ENCODE peak calls at places on chromosomes 2 and 18, in six cellular contexts. One of them, this sample, is unnamed.

GRCh38 chr2:116585654-116586053 is 1228.8 kb upstream of the DDX18 start:
- DNase-seq in GM12865: no peak
- DNase-seq in H54: no peak
- DNase-seq in stimulated activated naive CD8-positive, alpha-beta T cell treated with anti-CD3 and anti-CD28 coated beads, Interleukin-15, Interleukin-2, amounts not matched to agents 100 U/mL and 50 U/mL, for 24 hours: no peak
- DNase-seq in Kasumi-1: no peak
- DNase-seq in HL-60: no peak
- DNase-seq in this sample: peak

GRCh38 chr2:21372654-21373053 is 248.9 kb downstream of the TDRD15 start:
- DNase-seq in GM12865: peak
- DNase-seq in H54: peak
- DNase-seq in stimulated activated naive CD8-positive, alpha-beta T cell treated with anti-CD3 and anti-CD28 coated beads, Interleukin-15, Interleukin-2, amounts not matched to agents 100 U/mL and 50 U/mL, for 24 hours: no peak
- DNase-seq in Kasumi-1: peak
- DNase-seq in HL-60: no peak
- DNase-seq in this sample: no peak

GRCh38 chr2:184598313-184599053 is at the start of gene ZNF804A:
- DNase-seq in GM12865: peak
- DNase-seq in H54: peak
- DNase-seq in stimulated activated naive CD8-positive, alpha-beta T cell treated with anti-CD3 and anti-CD28 coated beads, Interleukin-15, Interleukin-2, amounts not matched to agents 100 U/mL and 50 U/mL, for 24 hours: peak
- DNase-seq in Kasumi-1: peak
- DNase-seq in HL-60: peak
- DNase-seq in this sample: peak

GRCh38 chr2:232522855-232523681 is 2.9 kb downstream of the PRSS56 start:
- DNase-seq in GM12865: no peak
- DNase-seq in H54: no peak
- DNase-seq in stimulated activated naive CD8-positive, alpha-beta T cell treated with anti-CD3 and anti-CD28 coated beads, Interleukin-15, Interleukin-2, amounts not matched to agents 100 U/mL and 50 U/mL, for 24 hours: no peak
- DNase-seq in Kasumi-1: no peak
- DNase-seq in HL-60: no peak
- DNase-seq in this sample: no peak

GRCh38 chr2:58535182-58535581 is 294.1 kb upstream of the FANCL start:
- DNase-seq in GM12865: no peak
- DNase-seq in H54: no peak
- DNase-seq in stimulated activated naive CD8-positive, alpha-beta T cell treated with anti-CD3 and anti-CD28 coated beads, Interleukin-15, Interleukin-2, amounts not matched to agents 100 U/mL and 50 U/mL, for 24 hours: no peak
- DNase-seq in Kasumi-1: no peak
- DNase-seq in HL-60: no peak
- DNase-seq in this sample: no peak

GRCh38 chr2:47300609-47301276 is 102.2 kb upstream of the MSH2 start:
- DNase-seq in GM12865: peak
- DNase-seq in H54: no peak
- DNase-seq in stimulated activated naive CD8-positive, alpha-beta T cell treated with anti-CD3 and anti-CD28 coated beads, Interleukin-15, Interleukin-2, amounts not matched to agents 100 U/mL and 50 U/mL, for 24 hours: no peak
- DNase-seq in Kasumi-1: peak
- DNase-seq in HL-60: peak
- DNase-seq in this sample: no peak

GRCh38 chr2:65579506-65580235 is 147.3 kb upstream of the SPRED2 start:
- DNase-seq in GM12865: no peak
- DNase-seq in H54: no peak
- DNase-seq in stimulated activated naive CD8-positive, alpha-beta T cell treated with anti-CD3 and anti-CD28 coated beads, Interleukin-15, Interleukin-2, amounts not matched to agents 100 U/mL and 50 U/mL, for 24 hours: no peak
- DNase-seq in Kasumi-1: no peak
- DNase-seq in HL-60: no peak
- DNase-seq in this sample: no peak

GRCh38 chr2:157185828-157186227 is 71.7 kb upstream of the GALNT5 start:
- DNase-seq in GM12865: no peak
- DNase-seq in H54: no peak
- DNase-seq in stimulated activated naive CD8-positive, alpha-beta T cell treated with anti-CD3 and anti-CD28 coated beads, Interleukin-15, Interleukin-2, amounts not matched to agents 100 U/mL and 50 U/mL, for 24 hours: no peak
- DNase-seq in Kasumi-1: no peak
- DNase-seq in HL-60: no peak
- DNase-seq in this sample: no peak

GRCh38 chr18:5879479-5879882 is 15.8 kb downstream of the TMEM200C start:
- DNase-seq in GM12865: peak
- DNase-seq in H54: no peak
- DNase-seq in stimulated activated naive CD8-positive, alpha-beta T cell treated with anti-CD3 and anti-CD28 coated beads, Interleukin-15, Interleukin-2, amounts not matched to agents 100 U/mL and 50 U/mL, for 24 hours: no peak
- DNase-seq in Kasumi-1: peak
- DNase-seq in HL-60: peak
- DNase-seq in this sample: no peak

GRCh38 chr2:240293126-240293864 is 142.2 kb upstream of the GPC1 start:
- DNase-seq in GM12865: no peak
- DNase-seq in H54: no peak
- DNase-seq in stimulated activated naive CD8-positive, alpha-beta T cell treated with anti-CD3 and anti-CD28 coated beads, Interleukin-15, Interleukin-2, amounts not matched to agents 100 U/mL and 50 U/mL, for 24 hours: no peak
- DNase-seq in Kasumi-1: no peak
- DNase-seq in HL-60: no peak
- DNase-seq in this sample: no peak

GRCh38 chr2:135638825-135639224 is 102.8 kb upstream of the UBXN4 start:
- DNase-seq in GM12865: no peak
- DNase-seq in H54: no peak
- DNase-seq in stimulated activated naive CD8-positive, alpha-beta T cell treated with anti-CD3 and anti-CD28 coated beads, Interleukin-15, Interleukin-2, amounts not matched to agents 100 U/mL and 50 U/mL, for 24 hours: no peak
- DNase-seq in Kasumi-1: no peak
- DNase-seq in HL-60: no peak
- DNase-seq in this sample: no peak

GRCh38 chr18:37305084-37305483 is 260.5 kb downstream of the CELF4 start:
- DNase-seq in GM12865: no peak
- DNase-seq in H54: no peak
- DNase-seq in stimulated activated naive CD8-positive, alpha-beta T cell treated with anti-CD3 and anti-CD28 coated beads, Interleukin-15, Interleukin-2, amounts not matched to agents 100 U/mL and 50 U/mL, for 24 hours: no peak
- DNase-seq in Kasumi-1: no peak
- DNase-seq in HL-60: no peak
- DNase-seq in this sample: no peak

GRCh38 chr2:240881913-240882312 is 13.3 kb downstream of the AGXT start:
- DNase-seq in GM12865: no peak
- DNase-seq in H54: no peak
- DNase-seq in stimulated activated naive CD8-positive, alpha-beta T cell treated with anti-CD3 and anti-CD28 coated beads, Interleukin-15, Interleukin-2, amounts not matched to agents 100 U/mL and 50 U/mL, for 24 hours: no peak
- DNase-seq in Kasumi-1: no peak
- DNase-seq in HL-60: no peak
- DNase-seq in this sample: peak

GRCh38 chr2:215428060-215428910 is 7.6 kb downstream of the FN1 start:
- DNase-seq in GM12865: no peak
- DNase-seq in H54: no peak
- DNase-seq in stimulated activated naive CD8-positive, alpha-beta T cell treated with anti-CD3 and anti-CD28 coated beads, Interleukin-15, Interleukin-2, amounts not matched to agents 100 U/mL and 50 U/mL, for 24 hours: no peak
- DNase-seq in Kasumi-1: no peak
- DNase-seq in HL-60: no peak
- DNase-seq in this sample: no peak

GRCh38 chr2:222582931-222583330 is 73.0 kb downstream of the FARSB start:
- DNase-seq in GM12865: peak
- DNase-seq in H54: no peak
- DNase-seq in stimulated activated naive CD8-positive, alpha-beta T cell treated with anti-CD3 and anti-CD28 coated beads, Interleukin-15, Interleukin-2, amounts not matched to agents 100 U/mL and 50 U/mL, for 24 hours: no peak
- DNase-seq in Kasumi-1: no peak
- DNase-seq in HL-60: no peak
- DNase-seq in this sample: no peak

GRCh38 chr2:101400048-101400447 is 12.7 kb upstream of the CREG2 start:
- DNase-seq in GM12865: no peak
- DNase-seq in H54: no peak
- DNase-seq in stimulated activated naive CD8-positive, alpha-beta T cell treated with anti-CD3 and anti-CD28 coated beads, Interleukin-15, Interleukin-2, amounts not matched to agents 100 U/mL and 50 U/mL, for 24 hours: no peak
- DNase-seq in Kasumi-1: peak
- DNase-seq in HL-60: no peak
- DNase-seq in this sample: no peak

GRCh38 chr2:66581461-66582363 is 146.8 kb downstream of the MEIS1 start:
- DNase-seq in GM12865: no peak
- DNase-seq in H54: no peak
- DNase-seq in stimulated activated naive CD8-positive, alpha-beta T cell treated with anti-CD3 and anti-CD28 coated beads, Interleukin-15, Interleukin-2, amounts not matched to agents 100 U/mL and 50 U/mL, for 24 hours: no peak
- DNase-seq in Kasumi-1: no peak
- DNase-seq in HL-60: no peak
- DNase-seq in this sample: no peak

GRCh38 chr2:148737742-148738141 is 93.2 kb downstream of the EPC2 start:
- DNase-seq in GM12865: no peak
- DNase-seq in H54: no peak
- DNase-seq in stimulated activated naive CD8-positive, alpha-beta T cell treated with anti-CD3 and anti-CD28 coated beads, Interleukin-15, Interleukin-2, amounts not matched to agents 100 U/mL and 50 U/mL, for 24 hours: no peak
- DNase-seq in Kasumi-1: no peak
- DNase-seq in HL-60: no peak
- DNase-seq in this sample: no peak

GRCh38 chr2:80148906-80149305 is 155.6 kb downstream of the LRRTM1 start:
- DNase-seq in GM12865: no peak
- DNase-seq in H54: no peak
- DNase-seq in stimulated activated naive CD8-positive, alpha-beta T cell treated with anti-CD3 and anti-CD28 coated beads, Interleukin-15, Interleukin-2, amounts not matched to agents 100 U/mL and 50 U/mL, for 24 hours: no peak
- DNase-seq in Kasumi-1: no peak
- DNase-seq in HL-60: no peak
- DNase-seq in this sample: no peak